ENCODE peak calls at places on chromosomes 7 and 10, in nine cellular contexts. U is hepatocyte; C is iPS DF 6.9; W is fibroblast of lung; D is CD8-positive, alpha-beta T cell; L is CD8-positive, alpha-beta memory T cell; A is tibial artery; P is PC-9; F is K562. H is an unnamed sample.

GRCh38 chr10:46006219-46006618 is 24.2 kb downstream of the NCOA4 start:
- DNase-seq in D (no peak), F (no peak), U (no peak), A (no peak), P (no peak), C (no peak), W (peak; percentile 83), L (no peak), H (no peak)

GRCh38 chr10:73855413-73855812 is 18.9 kb downstream of the CAMK2G start:
- DNase-seq in D (no peak), C (no peak), P (no peak), W (no peak), A (no peak), U (no peak), L (no peak), F (no peak), H (no peak)

GRCh38 chr10:8037199-8037801 is 17.2 kb upstream of the GATA3 start:
- DNase-seq in W (no peak), P (no peak), U (no peak), L (no peak), F (no peak), C (no peak), D (no peak), A (peak; percentile 17), H (no peak)

GRCh38 chr7:140059288-140060242 is 3.2 kb downstream of the PARP12 start:
- DNase-seq in L (no peak), F (no peak), W (peak; percentile 96), C (no peak), A (peak; percentile 61), D (peak; percentile 42), P (peak; percentile 93), U (peak; percentile 66), H (peak; percentile 58)

GRCh38 chr10:27052646-27053045 is 47.6 kb downstream of the ANKRD26 start:
- DNase-seq in P (no peak), F (no peak), C (no peak), D (no peak), U (no peak), A (no peak), W (no peak), L (no peak), H (no peak)

GRCh38 chr7:8284606-8285005 is 22.6 kb upstream of the ICA1 start:
- DNase-seq in A (no peak), U (peak; percentile 23), F (no peak), L (no peak), P (no peak), W (no peak), D (no peak), C (no peak), H (no peak)

GRCh38 chr7:18515067-18515466 is 19.5 kb downstream of the HDAC9 start:
- DNase-seq in F (no peak), P (peak; percentile 85), D (no peak), C (no peak), L (no peak), W (peak; percentile 74), U (no peak), A (no peak), H (no peak)

GRCh38 chr7:151831606-151832005 is 45.3 kb downstream of the PRKAG2 start:
- DNase-seq in A (no peak), L (no peak), P (no peak), C (no peak), D (no peak), W (no peak), U (no peak), F (no peak), H (no peak)

GRCh38 chr7:107150375-107151073 is 18.3 kb upstream of the HBP1 start:
- DNase-seq in C (no peak), A (peak; percentile 86), P (peak; percentile 45), W (peak; percentile 56), D (peak; percentile 80), F (peak; percentile 62), U (peak; percentile 86), L (peak; percentile 59), H (peak; percentile 83)

GRCh38 chr7:30423793-30424505 is 54.6 kb downstream of the NOD1 start:
- DNase-seq in D (no peak), C (no peak), A (no peak), F (no peak), P (no peak), U (no peak), L (no peak), W (no peak), H (no peak)

GRCh38 chr10:13891542-13892431 is 305.0 kb downstream of the PRPF18 start:
- DNase-seq in C (no peak), D (no peak), F (no peak), U (peak; percentile 48), L (no peak), W (peak; percentile 28), P (no peak), A (no peak), H (no peak)

GRCh38 chr7:54330216-54330800 is 211.9 kb upstream of the VSTM2A start:
- DNase-seq in A (no peak), P (no peak), C (no peak), F (no peak), W (no peak), U (no peak), D (no peak), L (no peak), H (no peak)

GRCh38 chr7:18667466-18667865 is 171.9 kb downstream of the HDAC9 start:
- DNase-seq in A (no peak), F (no peak), C (no peak), P (peak; percentile 68), L (no peak), U (peak; percentile 19), D (no peak), W (peak; percentile 76), H (no peak)

GRCh38 chr7:17320102-17320497 is 21.6 kb downstream of the AHR start:
- DNase-seq in C (no peak), F (no peak), L (no peak), D (no peak), U (no peak), P (no peak), A (no peak), W (peak; percentile 59), H (no peak)

GRCh38 chr7:91668217-91668616 is 212.3 kb downstream of the MTERF1 start:
- DNase-seq in U (no peak), D (no peak), W (no peak), L (no peak), F (no peak), A (no peak), P (no peak), C (no peak), H (no peak)

GRCh38 chr7:45064047-45064725 is 24.6 kb downstream of the NACAD start:
- DNase-seq in L (no peak), A (no peak), F (no peak), C (no peak), W (no peak), U (no peak), D (no peak), P (no peak), H (no peak)

GRCh38 chr10:102118867-102119266 is 1.3 kb downstream of the LDB1 start:
- DNase-seq in A (peak; percentile 50), C (no peak), P (no peak), F (no peak), W (peak; percentile 12), U (no peak), D (no peak), L (no peak), H (peak; percentile 47)
- H3K4me1 ChIP-seq in A (no peaks in the 10 kb centered on the region), C (peaks cover 24% of the 10 kb centered on the region), P (no peaks in the 10 kb centered on the region), F (peaks cover 57% of the 10 kb centered on the region), W (peaks cover 32% of the 10 kb centered on the region), U (peaks cover 42% of the 10 kb centered on the region), D (peaks cover 58% of the 10 kb centered on the region), L (peaks cover 63% of the 10 kb centered on the region), H (peaks cover 66% of the 10 kb centered on the region)

DNA sequence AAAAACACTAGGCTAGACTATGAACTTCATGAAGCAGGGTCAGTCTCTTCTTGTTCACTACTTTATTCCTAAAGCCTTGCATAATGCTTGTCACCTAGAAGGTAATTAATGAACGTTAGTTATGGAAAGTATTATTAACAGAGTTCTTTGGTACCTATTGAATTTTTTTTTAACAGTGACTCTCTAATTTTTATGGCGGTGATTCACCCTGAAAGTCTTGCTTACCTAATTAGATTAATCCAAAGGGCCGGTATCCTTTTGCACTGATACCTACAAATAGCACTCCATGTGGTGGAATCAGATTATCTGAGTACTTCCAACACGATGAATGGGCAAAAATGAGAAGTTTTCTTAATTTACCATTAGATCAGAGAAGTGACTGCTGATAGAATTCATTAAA is 31.7 kb downstream of the STAM start:
- DNase-seq in P (no peak), D (no peak), A (no peak), L (no peak), W (peak; percentile 52), F (no peak), C (no peak), U (no peak), H (no peak)
- H3K4me1 ChIP-seq in P (peaks cover 33% of the 10 kb centered on the region), D (no peaks in the 10 kb centered on the region), A (no peaks in the 10 kb centered on the region), L (no peaks in the 10 kb centered on the region), W (peaks cover 13% of the 10 kb centered on the region), F (peaks cover 10% of the 10 kb centered on the region), C (peaks cover 7% of the 10 kb centered on the region), U (peaks cover 8% of the 10 kb centered on the region), H (peaks cover 91% of the 10 kb centered on the region)

GRCh38 chr7:4712371-4713182 is 30.5 kb downstream of the FOXK1 start:
- DNase-seq in U (peak; percentile 66), P (peak; percentile 48), C (no peak), A (no peak), W (peak; percentile 42), D (no peak), F (peak; percentile 48), L (no peak), H (no peak)
- H3K4me1 ChIP-seq in U (peaks cover 21% of the 10 kb centered on the region), P (peaks cover 27% of the 10 kb centered on the region), C (no peaks in the 10 kb centered on the region), A (no peaks in the 10 kb centered on the region), W (peaks cover 9% of the 10 kb centered on the region), D (peaks cover 8% of the 10 kb centered on the region), F (peaks cover 36% of the 10 kb centered on the region), L (peaks cover 8% of the 10 kb centered on the region), H (peaks cover 4% of the 10 kb centered on the region)

GRCh38 chr10:30353851-30354250 is 4.8 kb upstream of the MTPAP start:
- DNase-seq in A (no peak), F (no peak), C (no peak), L (no peak), U (no peak), P (no peak), D (no peak), W (peak; percentile 93), H (no peak)
- H3K4me1 ChIP-seq in A (no peaks in the 10 kb centered on the region), F (peaks cover 9% of the 10 kb centered on the region), C (no peaks in the 10 kb centered on the region), L (peaks cover 5% of the 10 kb centered on the region), U (no peaks in the 10 kb centered on the region), P (no peaks in the 10 kb centered on the region), D (peaks cover 3% of the 10 kb centered on the region), W (no peaks in the 10 kb centered on the region), H (no peaks in the 10 kb centered on the region)

DNA sequence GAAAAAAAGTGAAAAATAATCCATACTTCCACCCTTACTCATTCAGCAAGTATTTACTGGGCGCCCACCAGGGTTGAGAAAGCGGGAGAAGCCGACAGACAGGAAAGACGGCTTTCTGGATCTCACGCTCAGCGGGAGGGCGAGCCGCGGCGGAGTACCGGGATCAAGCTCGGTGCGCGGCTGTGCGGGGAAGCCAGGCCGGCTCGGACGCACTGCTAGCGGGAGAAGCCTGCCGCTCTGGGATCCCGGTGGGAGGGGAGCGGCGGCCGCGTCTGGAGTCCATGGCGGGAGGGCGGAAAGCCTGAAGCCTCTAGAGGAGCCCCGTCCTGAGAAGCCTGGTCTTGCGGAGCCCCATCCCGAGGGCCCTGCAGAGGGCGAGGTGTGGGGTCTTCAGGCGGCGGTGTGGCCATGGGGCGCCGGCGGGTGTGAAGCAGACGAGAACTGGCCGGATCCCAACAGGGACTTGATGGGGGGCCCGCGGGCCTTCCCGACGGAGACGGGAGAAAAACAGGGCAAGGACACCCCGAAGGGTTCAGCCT is 82.9 kb downstream of the VIPR2 start:
- DNase-seq in W (no peak), A (no peak), P (no peak), L (no peak), D (no peak), U (peak; percentile 63), F (no peak), C (peak; percentile 54), H (no peak)
- H3K4me1 ChIP-seq in W (no peaks in the 10 kb centered on the region), A (no peaks in the 10 kb centered on the region), P (no peaks in the 10 kb centered on the region), L (no peaks in the 10 kb centered on the region), D (no peaks in the 10 kb centered on the region), U (no peaks in the 10 kb centered on the region), F (peaks cover 16% of the 10 kb centered on the region), C (no peaks in the 10 kb centered on the region), H (no peaks in the 10 kb centered on the region)

GRCh38 chr10:59323036-59323459 is 39.3 kb downstream of the FAM13C start:
- DNase-seq in W (no peak), P (no peak), C (no peak), F (no peak), U (peak; percentile 43), A (no peak), L (no peak), D (no peak), H (no peak)
- H3K4me1 ChIP-seq in W (no peaks in the 10 kb centered on the region), P (no peaks in the 10 kb centered on the region), C (no peaks in the 10 kb centered on the region), F (no peaks in the 10 kb centered on the region), U (peaks cover 20% of the 10 kb centered on the region), A (no peaks in the 10 kb centered on the region), L (no peaks in the 10 kb centered on the region), D (no peaks in the 10 kb centered on the region), H (no peaks in the 10 kb centered on the region)